ENCODE peak calls at places on chromosomes 4 and X, in five cellular contexts. One of them, this sample, is unnamed.

GRCh38 chr4:53055274-53055673 is 193.2 kb downstream of the RASL11B start:
- DNase-seq in pons: no peak
- DNase-seq in M059J: peak; percentile 89
- DNase-seq in CD4-positive, CD25-positive, alpha-beta regulatory T cell: no peak
- DNase-seq in fibroblast of gingiva: peak; percentile 91
- DNase-seq in this sample: no peak

GRCh38 chrX:48676893-48677270 is 6.7 kb upstream of the WAS start:
- DNase-seq in CD4-positive, CD25-positive, alpha-beta regulatory T cell: no peak
- DNase-seq in pons: no peak
- DNase-seq in M059J: no peak
- DNase-seq in fibroblast of gingiva: no peak
- DNase-seq in this sample: no peak

GRCh38 chr4:107719927-107720722 is at the start of gene PAPSS1:
- DNase-seq in fibroblast of gingiva: peak; percentile 97
- DNase-seq in CD4-positive, CD25-positive, alpha-beta regulatory T cell: peak; percentile 93
- DNase-seq in pons: peak; percentile 97
- DNase-seq in M059J: peak; percentile 94
- DNase-seq in this sample: peak; percentile 99

GRCh38 chrX:129959493-129959832 is 23.0 kb upstream of the BCORL1 start:
- DNase-seq in CD4-positive, CD25-positive, alpha-beta regulatory T cell: no peak
- DNase-seq in M059J: no peak
- DNase-seq in pons: no peak
- DNase-seq in fibroblast of gingiva: no peak
- DNase-seq in this sample: peak; percentile 69

GRCh38 chr4:181194096-181194495 is 1049.1 kb upstream of the TENM3 start:
- DNase-seq in pons: no peak
- DNase-seq in M059J: peak; percentile 2
- DNase-seq in CD4-positive, CD25-positive, alpha-beta regulatory T cell: no peak
- DNase-seq in fibroblast of gingiva: no peak
- DNase-seq in this sample: no peak

GRCh38 chr4:17238633-17239032 is 273.3 kb downstream of the QDPR start:
- DNase-seq in M059J: no peak
- DNase-seq in CD4-positive, CD25-positive, alpha-beta regulatory T cell: no peak
- DNase-seq in pons: no peak
- DNase-seq in fibroblast of gingiva: no peak
- DNase-seq in this sample: no peak

GRCh38 chr4:152041304-152041703 is 280.5 kb upstream of the GATB start:
- DNase-seq in M059J: no peak
- DNase-seq in CD4-positive, CD25-positive, alpha-beta regulatory T cell: no peak
- DNase-seq in pons: no peak
- DNase-seq in fibroblast of gingiva: no peak
- DNase-seq in this sample: no peak

GRCh38 chr4:74632634-74633033 is 161.7 kb downstream of the BTC start:
- DNase-seq in CD4-positive, CD25-positive, alpha-beta regulatory T cell: no peak
- DNase-seq in fibroblast of gingiva: peak; percentile 85
- DNase-seq in pons: no peak
- DNase-seq in M059J: peak; percentile 93
- DNase-seq in this sample: no peak

GRCh38 chr4:66572949-66573348 is 902.7 kb upstream of the EPHA5 start:
- DNase-seq in M059J: peak; percentile 92
- DNase-seq in pons: no peak
- DNase-seq in fibroblast of gingiva: peak; percentile 85
- DNase-seq in CD4-positive, CD25-positive, alpha-beta regulatory T cell: no peak
- DNase-seq in this sample: no peak

GRCh38 chrX:104254442-104255115 is at the start of gene ESX1:
- DNase-seq in pons: no peak
- DNase-seq in fibroblast of gingiva: no peak
- DNase-seq in CD4-positive, CD25-positive, alpha-beta regulatory T cell: no peak
- DNase-seq in M059J: peak; percentile 2
- DNase-seq in this sample: peak; percentile 61

This sample was measured in neural progenitor cell.